ENCODE peak calls at places on chromosomes 12 and 14, in seven cellular contexts. S is BJ; W is CD8-positive, alpha-beta T cell; Z is stomach; H is cardiac muscle cell; B is foreskin fibroblast; F is GM12878. K is an unnamed sample.

GRCh38 chr12:3458041-3458440 is 33.0 kb upstream of the PRMT8 start:
- DNase-seq in Z (no peak), S (no peak), F (no peak), W (no peak), B (peak), H (no peak), K (no peak)

GRCh38 chr12:67943295-67943892 is 45.9 kb upstream of the IFNG-AS1 start:
- DNase-seq in W (peak), Z (peak), F (peak), H (peak), B (peak), S (peak), K (peak)

GRCh38 chr12:12720052-12720451 is 2.9 kb downstream of the CDKN1B start:
- DNase-seq in H (no peak), S (no peak), F (no peak), W (no peak), B (no peak), Z (no peak), K (no peak)

GRCh38 chr12:4225571-4225970 is 48.0 kb upstream of the CCND2 start:
- DNase-seq in W (no peak), Z (no peak), S (no peak), F (no peak), B (no peak), H (no peak), K (no peak)

GRCh38 chr14:96221109-96221650 is 16.5 kb downstream of the BDKRB2 start:
- DNase-seq in S (no peak), Z (no peak), B (no peak), H (no peak), F (no peak), W (no peak), K (no peak)

GRCh38 chr14:58656671-58657411 is 19.1 kb downstream of the DACT1 start:
- DNase-seq in Z (no peak), F (no peak), H (no peak), S (no peak), B (no peak), W (no peak), K (no peak)

GRCh38 chr12:32312049-32312670 is 87.2 kb upstream of the FGD4 start:
- DNase-seq in W (no peak), Z (no peak), F (peak), B (peak), H (peak), S (peak), K (peak)

GRCh38 chr14:68607081-68607851 is 185.6 kb downstream of the ZFP36L1 start:
- DNase-seq in F (no peak), W (no peak), S (no peak), B (peak), Z (peak), H (peak), K (no peak)

GRCh38 chr12:6952121-6952859 is 1.1 kb downstream of the PTPN6 start:
- DNase-seq in H (no peak), F (no peak), S (no peak), W (no peak), Z (no peak), B (no peak), K (no peak)

GRCh38 chr12:92070054-92070863 is 75.4 kb downstream of the BTG1 start:
- DNase-seq in H (no peak), F (no peak), S (no peak), Z (peak), W (no peak), B (peak), K (no peak)

GRCh38 chr12:89971880-89972279 is 263.2 kb upstream of the ATP2B1 start:
- DNase-seq in F (no peak), W (no peak), H (peak), S (no peak), B (no peak), Z (no peak), K (no peak)

GRCh38 chr12:3594966-3595365 is 104.0 kb downstream of the PRMT8 start:
- DNase-seq in F (no peak), W (no peak), H (no peak), S (no peak), Z (no peak), B (no peak), K (no peak)

GRCh38 chr12:94710933-94711332 is 60.6 kb upstream of the TMCC3 start:
- DNase-seq in W (no peak), S (no peak), H (peak), Z (no peak), F (no peak), B (no peak), K (no peak)

GRCh38 chr14:96904201-96904600 is 107.0 kb downstream of the VRK1 start:
- DNase-seq in F (no peak), B (no peak), S (no peak), Z (no peak), W (no peak), H (no peak), K (no peak)

GRCh38 chr14:66476964-66477363 is 9.2 kb upstream of the CCDC196 start:
- DNase-seq in Z (no peak), B (peak), F (no peak), W (no peak), S (no peak), H (no peak), K (no peak)

GRCh38 chr12:62683724-62684501 is 217.3 kb downstream of the MON2 start:
- DNase-seq in W (no peak), B (peak), F (no peak), Z (no peak), H (peak), S (no peak), K (no peak)

GRCh38 chr12:65632131-65632855 is 192.0 kb upstream of the HMGA2 start:
- DNase-seq in B (peak), H (no peak), Z (no peak), S (no peak), F (no peak), W (no peak), K (no peak)

GRCh38 chr14:22939684-22940083 is 10.5 kb upstream of the PRMT5 start:
- DNase-seq in Z (no peak), F (no peak), H (no peak), S (no peak), W (no peak), B (peak), K (no peak)

GRCh38 chr12:26198742-26199141 is 3.4 kb downstream of the SSPN start:
- DNase-seq in F (no peak), Z (no peak), H (peak), S (peak), W (no peak), B (peak), K (no peak)

GRCh38 chr12:90801776-90802175 is 153.2 kb downstream of the CCER1 start:
- DNase-seq in F (no peak), Z (no peak), B (peak), S (no peak), W (no peak), H (peak), K (peak)

GRCh38 chr14:74954232-74954946 is 1.0 kb downstream of the PGF start:
- DNase-seq in W (no peak), H (peak), B (peak), Z (no peak), S (no peak), F (no peak), K (no peak)

GRCh38 chr14:92792885-92793284 is 1.2 kb upstream of the GOLGA5 start:
- DNase-seq in W (no peak), F (no peak), S (no peak), B (peak), Z (no peak), H (peak), K (no peak)

GRCh38 chr12:20807192-20808080 is 3.1 kb upstream of the SLCO1B3 start:
- DNase-seq in F (no peak), Z (no peak), W (no peak), H (no peak), B (no peak), S (no peak), K (no peak)
- TF ChIP-seq CTCF in F (no peak), Z (no peak), W (no peak), H (no peak), B (no peak), S (no peak), K (no peak)

DNA sequence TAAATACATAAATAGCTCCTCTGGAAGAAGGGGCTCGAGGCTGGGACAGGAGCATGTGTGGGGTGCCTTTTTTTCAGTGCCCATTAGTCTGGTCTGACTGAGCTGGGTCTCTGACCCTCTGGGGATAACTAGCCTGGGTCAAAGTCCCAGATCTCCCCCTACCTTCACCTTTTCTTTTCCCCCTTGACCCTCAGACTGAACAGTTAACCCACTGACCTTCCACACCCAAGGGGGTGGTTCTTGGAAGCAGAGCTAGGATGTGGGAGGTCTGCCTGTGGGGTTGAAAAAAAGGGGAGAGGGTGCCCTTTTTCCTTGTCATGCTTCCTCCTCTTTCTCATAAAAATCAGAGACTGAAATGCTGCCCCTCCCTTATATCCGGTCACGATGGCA is 925 bp upstream of the GLI1 start:
- DNase-seq in B (no peak), W (no peak), S (no peak), F (no peak), H (no peak), Z (no peak), K (no peak)
- H3K4me3 ChIP-seq in B (peak), W (peak), S (peak), F (peak), H (peak), Z (peak), K (peak)

GRCh38 chr14:34875031-34875922 is at the start of gene BAZ1A:
- DNase-seq in H (peak), F (peak), Z (peak), B (peak), W (peak), S (peak), K (peak)
- TF ChIP-seq CTCF in H (peak), F (no peak), Z (no peak), B (peak), W (no peak), S (peak), K (no peak)

DNA sequence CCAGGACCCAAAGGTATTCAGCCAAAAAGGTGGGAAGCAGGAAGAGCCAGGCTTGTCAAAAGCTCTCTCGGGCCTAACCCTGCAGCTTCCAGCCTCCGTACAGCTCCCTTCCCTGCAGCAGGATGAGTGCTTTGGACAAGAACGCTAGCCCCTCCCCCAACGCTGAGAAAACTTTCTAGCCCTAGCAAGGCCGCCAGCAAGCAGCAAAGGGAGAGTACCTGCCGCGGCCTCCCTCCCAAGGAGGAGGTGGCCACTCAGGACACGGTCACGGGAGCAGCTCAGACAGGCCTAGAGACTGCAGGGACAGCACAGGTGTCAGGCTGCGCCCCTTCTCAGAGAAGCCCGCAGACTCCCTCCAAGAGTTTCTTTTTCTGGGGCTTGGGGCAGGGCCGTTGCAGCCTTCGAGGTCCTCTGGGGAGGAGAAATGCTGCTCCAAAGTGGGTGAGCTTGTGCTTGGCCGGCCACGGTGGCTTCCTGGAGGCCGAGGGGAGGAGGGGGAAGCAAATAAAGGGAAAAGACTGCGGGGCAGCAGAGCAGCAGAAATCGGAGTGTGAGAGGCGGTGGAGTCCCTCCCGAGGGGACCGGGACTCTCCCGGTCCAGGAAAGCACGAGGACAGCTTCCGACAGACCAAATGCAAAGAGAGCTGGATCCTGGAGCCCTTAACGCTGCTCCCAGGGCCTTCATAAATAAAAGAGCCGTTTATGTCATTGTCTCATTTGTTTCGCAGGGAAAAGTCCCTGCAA is 4.0 kb upstream of the PNMA1 start:
- DNase-seq in B (peak), Z (no peak), H (no peak), F (no peak), S (no peak), W (no peak), K (no peak)
- H3K4me3 ChIP-seq in B (no peak), Z (peak), H (no peak), F (no peak), S (no peak), W (no peak), K (no peak)

GRCh38 chr12:114631242-114631641 is 52.7 kb downstream of the TBX3 start:
- DNase-seq in F (no peak), B (no peak), H (no peak), Z (no peak), W (no peak), S (no peak), K (no peak)

GRCh38 chr12:114638790-114639435 is 45.1 kb downstream of the TBX3 start:
- DNase-seq in B (no peak), W (no peak), S (no peak), F (no peak), Z (no peak), H (no peak), K (no peak)

DNA sequence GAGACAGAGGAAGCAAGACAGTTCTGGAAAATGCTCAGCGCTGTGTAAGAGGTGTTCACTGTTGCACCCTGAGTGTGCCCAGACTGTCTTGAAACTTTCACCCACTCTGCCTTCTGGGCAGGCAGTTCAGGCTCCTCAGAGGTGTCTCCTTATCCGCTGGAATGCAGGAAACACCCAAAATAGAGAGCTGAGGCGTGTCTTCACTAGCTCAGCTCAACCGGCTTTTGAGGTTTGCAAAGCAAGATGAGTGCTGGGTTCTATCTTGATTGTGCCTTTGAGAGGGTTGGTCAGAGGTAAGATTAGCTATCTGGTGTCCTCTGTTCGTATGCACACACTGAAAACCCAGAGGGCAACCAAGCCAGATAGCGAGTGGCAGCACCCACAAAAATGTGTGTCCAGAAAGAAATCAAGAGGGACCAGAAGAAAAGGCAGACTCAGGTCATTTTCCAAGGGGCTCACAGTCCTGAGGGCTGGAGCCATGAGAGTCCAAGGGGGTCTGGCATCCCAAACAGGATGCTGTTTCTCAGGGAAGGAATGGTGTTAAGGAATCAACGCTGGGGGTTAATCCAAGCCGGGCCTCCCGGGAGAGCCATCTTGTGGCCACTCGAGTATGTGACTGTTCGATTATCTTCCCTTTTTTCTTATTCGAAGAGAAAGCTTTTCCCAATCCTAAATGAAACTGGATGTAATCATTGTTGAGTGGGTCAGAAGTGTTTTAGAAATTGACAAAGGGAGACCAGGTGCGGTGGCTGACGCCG is 47.1 kb downstream of the TBX3 start:
- DNase-seq in H (peak), Z (no peak), S (no peak), F (no peak), B (peak), W (no peak), K (no peak)
- TF ChIP-seq CTCF in H (peak), Z (no peak), S (peak), F (no peak), B (peak), W (no peak), K (peak)

GRCh38 chr14:88386395-88386794 is 938 bp downstream of the SPATA7 start:
- DNase-seq in F (no peak), S (no peak), H (no peak), W (no peak), Z (no peak), B (no peak), K (no peak)
- H3K4me3 ChIP-seq in F (peak), S (peak), H (peak), W (peak), Z (peak), B (peak), K (peak)

K was measured in AG04449.